ENCODE peak calls at places on chromosomes 1 and 21, in seven cellular contexts. M is stomach, D is prostate gland, I is vagina, P is HCT116, C is sigmoid colon, X is HL-60. V is an unnamed sample.

GRCh38 chr1:192879416-192879815 is 70.6 kb downstream of the RGS2 start:
- DNase-seq in P (no peak), D (no peak), C (no peak), I (no peak), X (no peak), M (no peak), V (no peak)

GRCh38 chr1:164673584-164674214 is 114.7 kb downstream of the PBX1 start:
- DNase-seq in D (no peak), C (no peak), M (no peak), I (no peak), X (no peak), P (no peak), V (no peak)

GRCh38 chr1:172497230-172497629 is 35.7 kb upstream of the SUCO start:
- DNase-seq in C (no peak), D (peak), P (no peak), M (no peak), X (peak), I (no peak), V (peak)

GRCh38 chr1:214552174-214552608 is 789 bp upstream of the PTPN14 start:
- DNase-seq in M (peak), D (peak), I (peak), P (peak), C (peak), X (no peak), V (peak)

GRCh38 chr1:234262754-234263105 is 110.5 kb upstream of the COA6 start:
- DNase-seq in I (peak), X (no peak), D (peak), C (no peak), M (no peak), P (no peak), V (no peak)

GRCh38 chr1:98468111-98468717 is 193.3 kb upstream of the SNX7 start:
- DNase-seq in C (no peak), X (no peak), D (no peak), M (no peak), P (peak), I (no peak), V (no peak)

GRCh38 chr1:34236089-34236488 is 59.4 kb downstream of the C1orf94 start:
- DNase-seq in P (no peak), D (no peak), C (no peak), X (no peak), M (no peak), I (no peak), V (no peak)

GRCh38 chr1:7962011-7962335 is 462 bp downstream of the PARK7 start:
- DNase-seq in I (no peak), M (no peak), X (no peak), P (no peak), D (no peak), C (no peak), V (no peak)

GRCh38 chr1:55893155-55893554 is 678.0 kb upstream of the USP24 start:
- DNase-seq in X (peak), D (no peak), I (no peak), C (no peak), M (no peak), P (peak), V (no peak)

GRCh38 chr1:181479137-181479745 is 4.1 kb upstream of the CACNA1E start:
- DNase-seq in P (peak), X (peak), I (no peak), C (no peak), D (peak), M (peak), V (peak)

GRCh38 chr1:206556748-206557635 is 49.7 kb downstream of the RASSF5 start:
- DNase-seq in X (peak), P (no peak), I (no peak), M (peak), C (peak), D (peak), V (peak)

GRCh38 chr1:111603979-111604378 is 15.6 kb upstream of the RAP1A start:
- DNase-seq in C (peak), P (no peak), D (no peak), X (peak), I (no peak), M (peak), V (no peak)

GRCh38 chr1:235503333-235504121 is 725 bp downstream of the B3GALNT2 start:
- DNase-seq in C (peak), P (no peak), I (peak), D (peak), X (peak), M (peak), V (no peak)

GRCh38 chr1:10528066-10529014 is 53.6 kb downstream of the PEX14 start:
- DNase-seq in P (peak), C (peak), M (peak), I (no peak), D (peak), X (no peak), V (no peak)

GRCh38 chr1:53332188-53332564 is 4.3 kb upstream of the LRP8 start:
- DNase-seq in X (no peak), I (no peak), D (no peak), M (peak), C (peak), P (no peak), V (peak)

GRCh38 chr1:9551984-9552383 is 12.7 kb downstream of the SLC25A33 start:
- DNase-seq in I (no peak), P (no peak), D (no peak), C (no peak), M (no peak), X (no peak), V (no peak)

GRCh38 chr1:244322791-244323521 is 128.8 kb downstream of the ADSS2 start:
- DNase-seq in I (peak), M (peak), X (peak), C (no peak), D (peak), P (peak), V (peak)

GRCh38 chr1:194039578-194039977 is 853.2 kb upstream of the B3GALT2 start:
- DNase-seq in P (no peak), M (no peak), D (no peak), X (no peak), I (no peak), C (no peak), V (no peak)

GRCh38 chr1:156122519-156123355 is 8.2 kb downstream of the LMNA start:
- DNase-seq in I (no peak), C (peak), M (peak), X (no peak), P (no peak), D (peak), V (peak)

GRCh38 chr1:69497847-69498246 is 69.9 kb upstream of the LRRC7 start:
- DNase-seq in D (no peak), M (no peak), I (no peak), C (no peak), P (no peak), X (no peak), V (no peak)

GRCh38 chr1:69492286-69492685 is 75.4 kb upstream of the LRRC7 start:
- DNase-seq in C (no peak), X (no peak), D (no peak), M (no peak), I (no peak), P (no peak), V (no peak)

GRCh38 chr1:69499203-69499803 is 68.4 kb upstream of the LRRC7 start:
- DNase-seq in I (no peak), M (no peak), C (no peak), X (no peak), P (no peak), D (no peak), V (no peak)

DNA sequence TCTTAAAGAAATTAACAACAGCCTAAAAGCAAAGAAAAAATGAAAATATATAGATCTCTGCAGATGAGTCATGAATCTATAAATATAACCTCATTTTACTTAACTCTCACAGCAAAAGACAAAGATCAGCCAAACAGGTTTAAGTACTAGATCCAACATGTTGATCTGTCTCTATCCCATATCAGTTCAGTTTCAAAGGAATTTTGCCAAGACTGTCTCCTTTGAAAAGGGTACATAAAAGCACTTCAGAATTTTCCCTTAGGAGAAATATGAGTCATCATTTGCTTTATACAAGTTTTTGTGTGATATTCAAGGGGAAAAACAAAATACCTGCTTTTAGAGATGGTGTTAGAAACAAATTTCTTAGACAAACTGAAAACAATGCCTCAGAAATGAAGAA is 73.6 kb upstream of the LRRC7 start:
- DNase-seq in M (no peak), I (no peak), P (no peak), D (no peak), X (no peak), C (no peak), V (no peak)
- TF ChIP-seq CTCF in M (no peak), I (no peak), P (no peak), D (no peak), X (no peak), C (no peak), V (no peak)

GRCh38 chr1:6796095-6796494 is 10.8 kb downstream of the CAMTA1 start:
- DNase-seq in M (no peak), D (no peak), I (no peak), X (no peak), P (no peak), C (no peak), V (no peak)
- H3K4me3 ChIP-seq in M (no peak), D (no peak), I (no peak), X (no peak), P (no peak), C (no peak), V (no peak)

DNA sequence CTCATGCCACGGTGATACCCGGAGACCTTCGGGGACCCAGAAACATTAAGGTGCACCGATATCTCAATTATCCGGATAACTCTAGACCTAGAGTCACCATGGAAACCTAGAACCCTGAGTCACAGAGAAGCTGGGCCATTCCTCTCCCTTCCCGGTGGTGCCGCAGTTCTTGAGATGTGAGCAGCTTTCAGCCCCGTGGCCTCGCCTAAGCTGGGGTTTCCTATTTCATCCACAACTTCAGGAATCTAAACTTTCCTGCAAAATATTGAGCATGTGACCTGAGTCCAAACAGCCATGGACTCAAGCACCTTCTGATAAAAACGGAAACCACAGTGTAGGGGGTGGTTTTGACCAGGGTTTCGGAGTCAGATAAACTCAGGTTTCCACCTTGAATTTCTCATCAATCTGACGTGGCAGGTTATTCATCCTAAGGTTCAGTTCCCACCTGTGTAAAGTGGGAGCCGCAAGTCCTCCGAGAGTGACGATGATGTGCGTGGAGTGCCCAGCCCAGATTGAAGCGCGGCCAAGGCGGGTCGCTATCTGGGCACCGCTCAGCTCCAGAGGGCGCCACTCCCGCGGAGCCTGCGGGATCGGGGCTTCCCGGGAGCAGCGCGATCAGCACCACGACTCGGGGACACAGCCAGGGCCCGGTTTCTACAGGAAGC is 980 bp upstream of the ETS2 start:
- DNase-seq in D (peak), P (peak), C (peak), X (peak), I (no peak), M (peak), V (peak)
- TF ChIP-seq POLR2AphosphoS5 in D (no peak), P (peak), C (peak), X (no peak), I (no peak), M (peak), V (no peak)

GRCh38 chr1:91406773-91407389 is 2.2 kb upstream of the HFM1 start:
- DNase-seq in D (no peak), C (no peak), X (no peak), I (no peak), P (no peak), M (no peak), V (no peak)
- TF ChIP-seq CTCF in D (no peak), C (no peak), X (no peak), I (no peak), P (peak), M (no peak), V (no peak)

DNA sequence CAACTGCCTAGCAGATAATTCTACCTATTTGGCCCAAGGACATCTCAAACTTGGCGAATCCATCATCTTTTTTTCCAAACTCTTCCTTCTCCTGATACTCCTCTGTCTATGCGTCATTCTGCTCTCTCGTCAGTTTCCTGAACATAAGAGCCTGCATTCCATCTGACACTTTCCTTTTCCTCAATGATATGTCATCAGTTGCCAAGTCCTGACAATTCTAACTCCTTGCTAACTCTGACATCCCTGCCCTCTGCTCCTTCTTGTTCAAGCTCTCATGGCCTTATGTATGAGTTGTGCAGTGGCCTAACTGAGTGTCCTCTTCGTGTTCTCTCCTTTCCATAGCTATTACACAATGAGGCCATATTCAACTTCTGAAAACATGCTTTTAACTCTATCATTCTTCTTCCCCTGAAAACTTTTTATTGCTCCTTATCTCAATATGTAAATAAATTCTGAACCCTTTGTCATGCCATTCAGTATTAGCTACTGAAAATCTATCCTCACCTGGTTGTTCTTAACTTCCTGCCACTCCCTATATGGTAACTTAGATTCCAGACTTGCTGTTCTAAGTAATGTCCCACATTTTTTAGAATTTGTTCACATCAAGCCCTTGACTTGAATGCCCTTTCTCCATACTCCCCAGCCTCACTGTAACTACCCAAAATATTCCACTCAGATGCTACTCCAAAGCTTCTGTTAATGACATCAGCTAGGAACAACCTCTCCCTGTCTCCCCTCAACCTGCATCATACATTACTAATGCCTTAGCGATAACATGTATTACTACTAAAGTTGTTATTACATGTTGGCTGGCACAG is 11.5 kb downstream of the PALMD start:
- DNase-seq in M (no peak), X (no peak), P (no peak), I (no peak), D (no peak), C (no peak), V (no peak)
- H3K4me3 ChIP-seq in M (no peak), X (no peak), P (no peak), I (no peak), D (no peak), C (no peak), V (no peak)

GRCh38 chr1:21955058-21955457 is 17.9 kb upstream of the HSPG2 start:
- DNase-seq in M (no peak), I (peak), C (peak), X (no peak), P (no peak), D (no peak), V (no peak)

GRCh38 chr1:21955474-21956281 is 18.6 kb upstream of the HSPG2 start:
- DNase-seq in D (no peak), C (peak), P (no peak), X (no peak), I (peak), M (no peak), V (no peak)

GRCh38 chr1:21961337-21961736 is 15.5 kb upstream of the CELA3B start:
- DNase-seq in C (peak), M (no peak), I (no peak), P (no peak), X (no peak), D (no peak), V (no peak)

GRCh38 chr1:21952806-21953514 is 15.8 kb upstream of the HSPG2 start:
- DNase-seq in M (no peak), C (no peak), D (no peak), P (no peak), I (no peak), X (no peak), V (no peak)

DNA sequence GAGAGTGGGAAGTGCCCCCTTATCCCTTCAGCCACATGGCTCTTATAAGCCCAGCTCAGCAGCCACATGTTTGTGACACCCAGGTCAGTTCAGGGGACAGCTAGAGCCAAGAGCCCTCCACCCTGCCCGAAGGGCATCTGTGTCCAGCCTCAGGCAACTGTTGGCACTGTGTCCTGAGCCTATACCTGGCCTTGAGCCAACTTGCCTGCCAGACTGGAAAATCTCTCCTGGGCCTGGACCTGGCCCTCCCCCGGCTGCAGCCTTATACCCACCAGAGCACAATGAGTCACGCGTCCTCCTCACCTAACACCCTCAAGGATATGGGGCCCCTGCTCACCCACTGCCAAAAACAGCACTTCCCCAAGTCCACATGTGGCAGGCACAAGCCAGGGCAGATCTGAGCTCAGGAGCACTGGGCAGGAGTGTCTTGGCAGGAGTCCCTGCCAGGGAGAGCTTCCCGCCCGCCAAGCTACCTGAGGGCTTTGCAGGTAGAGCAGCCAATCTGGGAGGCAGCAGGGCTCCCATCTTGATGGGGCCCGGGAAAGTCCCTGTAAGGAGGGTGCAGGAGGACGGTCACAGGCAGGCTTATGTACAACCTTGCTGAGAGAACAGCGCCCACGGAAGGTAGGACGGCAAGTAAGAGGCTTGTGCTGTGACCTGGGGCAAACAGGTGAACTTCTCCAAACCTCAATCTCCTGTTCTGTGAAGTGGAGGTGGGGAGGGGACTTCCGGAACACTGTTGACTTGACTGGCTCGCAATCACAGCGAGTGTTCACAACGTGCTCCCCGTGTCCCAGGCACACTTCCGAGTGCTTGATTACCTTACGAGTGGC is 19.8 kb upstream of the HSPG2 start:
- DNase-seq in D (peak), I (no peak), C (peak), P (no peak), M (peak), X (no peak), V (peak)
- TF ChIP-seq POLR2AphosphoS5 in D (peak), I (peak), C (peak), P (peak), M (no peak), X (no peak), V (peak)

GRCh38 chr1:165815725-165816124 is 11.7 kb upstream of the UCK2 start:
- DNase-seq in P (no peak), M (no peak), X (no peak), C (no peak), I (no peak), D (no peak), V (no peak)

GRCh38 chr1:165816801-165817497 is 10.5 kb upstream of the UCK2 start:
- DNase-seq in X (no peak), D (no peak), P (no peak), I (no peak), C (no peak), M (no peak), V (no peak)

DNA sequence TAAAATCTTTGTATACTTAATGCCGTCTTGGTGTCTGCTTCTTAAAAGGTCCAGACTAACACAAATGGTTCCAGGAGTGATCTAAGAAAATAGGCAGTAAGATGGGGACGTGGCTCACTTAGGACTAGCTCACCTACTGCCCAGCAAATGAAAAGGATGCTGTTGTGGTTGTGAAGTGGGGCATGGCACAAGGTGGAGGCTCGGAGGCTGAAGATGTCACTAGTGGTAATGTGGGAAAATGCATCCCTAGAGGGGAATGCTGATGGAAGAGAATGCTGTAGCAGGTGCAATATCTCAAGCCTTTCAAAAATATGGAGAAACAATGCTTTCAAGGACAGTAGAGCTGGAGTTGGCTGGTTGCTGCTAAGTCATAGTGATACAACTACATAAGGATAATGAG is 11.3 kb upstream of the UCK2 start:
- DNase-seq in P (no peak), M (no peak), X (no peak), C (no peak), D (no peak), I (no peak), V (no peak)
- TF ChIP-seq CTCF in P (no peak), M (no peak), X (no peak), C (no peak), D (no peak), I (no peak), V (no peak)

V was measured in breast epithelium.